ENCODE peak calls at places on chromosome 14, in eight cellular contexts. A is glomerular endothelial cell, P is germinal center, N is cardiac muscle cell, Q is iPS-NIHi11, O is M059J, L is NCI-H1105 treated with DMSO at 0.1 percent for 48 hours, Z is AG04449. H is an unnamed sample.

GRCh38 chr14:67564236-67564635 is 31.1 kb downstream of the PLEKHH1 start:
- DNase-seq in L (no peak), Z (no peak), A (no peak), P (no peak), Q (no peak), O (no peak), N (no peak), H (no peak)

GRCh38 chr14:90344920-90345557 is 13.3 kb upstream of the NRDE2 start:
- DNase-seq in N (no peak), Z (no peak), Q (no peak), A (no peak), P (no peak), O (no peak), L (no peak), H (no peak)

GRCh38 chr14:24993631-24994030 is 56.3 kb downstream of the STXBP6 start:
- DNase-seq in L (no peak), N (no peak), Q (no peak), A (no peak), P (no peak), Z (no peak), O (no peak), H (no peak)

GRCh38 chr14:26113930-26114329 is 483.9 kb downstream of the NOVA1 start:
- DNase-seq in Z (no peak), O (no peak), Q (no peak), L (no peak), P (no peak), A (no peak), N (no peak), H (no peak)

GRCh38 chr14:82905762-82906161 is 1372.1 kb upstream of the SEL1L start:
- DNase-seq in A (no peak), Q (no peak), O (no peak), Z (no peak), N (no peak), L (peak), P (no peak), H (no peak)

GRCh38 chr14:36516719-36517241 is 3.3 kb downstream of the NKX2-1 start:
- DNase-seq in N (no peak), Q (no peak), A (no peak), Z (no peak), P (no peak), L (peak), O (no peak), H (no peak)

GRCh38 chr14:99758121-99758871 is 34.9 kb upstream of the EML1 start:
- DNase-seq in P (no peak), A (no peak), O (peak), N (peak), Z (peak), L (no peak), Q (peak), H (no peak)

GRCh38 chr14:50354527-50354926 is 42.2 kb downstream of the CDKL1 start:
- DNase-seq in L (peak), A (no peak), N (no peak), P (no peak), O (no peak), Z (no peak), Q (no peak), H (no peak)

GRCh38 chr14:61467281-61467680 is 145.9 kb downstream of the PRKCH start:
- DNase-seq in L (no peak), P (no peak), Q (no peak), O (no peak), Z (no peak), A (no peak), N (no peak), H (no peak)

GRCh38 chr14:23351681-23352505 is 794 bp downstream of the SLC22A17 start:
- DNase-seq in Z (no peak), P (no peak), A (no peak), L (peak), O (no peak), N (no peak), Q (peak), H (no peak)

H was measured in immature natural killer cell.